ENCODE peak calls at places on chromosomes 6 and 20, in ten cellular contexts. D, P, Y, H, A, B, W, I, G and N are unnamed samples.

GRCh38 chr6:5695260-5696245 is 311.2 kb downstream of the NRN1 start:
- DNase-seq in D (no peak), P (peak; percentile 84), Y (peak; percentile 56), H (peak; percentile 19), A (no peak), B (no peak), W (peak; percentile 89), I (peak; percentile 41), G (no peak), N (peak; percentile 8)

GRCh38 chr6:111657146-111657545 is 51.5 kb upstream of the TRAF3IP2 start:
- DNase-seq in D (no peak), P (peak; percentile 51), Y (no peak), H (no peak), A (no peak), B (no peak), W (peak; percentile 48), I (peak; percentile 67), G (no peak), N (no peak)

GRCh38 chr6:158358450-158359077 is 46.3 kb downstream of the TULP4 start:
- DNase-seq in D (peak; percentile 87), P (no peak), Y (no peak), H (no peak), A (no peak), B (no peak), W (no peak), I (no peak), G (no peak), N (no peak)

GRCh38 chr6:684831-685636 is 7.9 kb downstream of the EXOC2 start:
- DNase-seq in D (no peak), P (peak; percentile 23), Y (peak; percentile 25), H (no peak), A (no peak), B (no peak), W (no peak), I (peak; percentile 33), G (no peak), N (no peak)

GRCh38 chr6:30200551-30201281 is 12.5 kb downstream of the TRIM26 start:
- DNase-seq in D (no peak), P (no peak), Y (peak; percentile 77), H (peak; percentile 78), A (no peak), B (no peak), W (no peak), I (no peak), G (no peak), N (no peak)

GRCh38 chr6:145756170-145756662 is 20.9 kb upstream of the EPM2A start:
- DNase-seq in D (no peak), P (no peak), Y (no peak), H (no peak), A (peak; percentile 45), B (peak; percentile 36), W (peak; percentile 87), I (peak; percentile 26), G (no peak), N (peak; percentile 43)

GRCh38 chr6:97705568-97705967 is 422.6 kb upstream of the MMS22L start:
- DNase-seq in D (no peak), P (no peak), Y (peak; percentile 61), H (peak; percentile 7), A (no peak), B (no peak), W (no peak), I (no peak), G (no peak), N (no peak)

GRCh38 chr6:1535295-1535694 is 74.4 kb upstream of the FOXC1 start:
- DNase-seq in D (no peak), P (no peak), Y (no peak), H (no peak), A (no peak), B (no peak), W (no peak), I (peak; percentile 26), G (no peak), N (no peak)

GRCh38 chr6:46676604-46677313 is 10.9 kb upstream of the TDRD6 start:
- DNase-seq in D (no peak), P (no peak), Y (peak; percentile 82), H (peak; percentile 34), A (no peak), B (no peak), W (no peak), I (no peak), G (no peak), N (no peak)

GRCh38 chr6:56226946-56227879 is 20.2 kb downstream of the COL21A1 start:
- DNase-seq in D (no peak), P (no peak), Y (no peak), H (no peak), A (no peak), B (no peak), W (peak; percentile 87), I (no peak), G (no peak), N (no peak)

GRCh38 chr6:38730136-38730862 is 15.2 kb downstream of the DNAH8 start:
- DNase-seq in D (peak; percentile 78), P (no peak), Y (no peak), H (no peak), A (no peak), B (no peak), W (no peak), I (no peak), G (no peak), N (no peak)

GRCh38 chr20:63626424-63627128 is at the start of gene GMEB2:
- DNase-seq in D (no peak), P (no peak), Y (peak; percentile 90), H (peak; percentile 87), A (peak; percentile 69), B (peak; percentile 93), W (peak; percentile 34), I (peak; percentile 95), G (peak; percentile 96), N (no peak)

GRCh38 chr20:62350098-62350628 is 16.9 kb downstream of the LAMA5 start:
- DNase-seq in D (no peak), P (peak; percentile 74), Y (no peak), H (no peak), A (no peak), B (peak; percentile 63), W (no peak), I (peak; percentile 95), G (no peak), N (no peak)

GRCh38 chr20:58889334-58890072 is 37.0 kb downstream of the GNAS start:
- DNase-seq in D (no peak), P (no peak), Y (no peak), H (peak; percentile 34), A (no peak), B (peak; percentile 61), W (no peak), I (no peak), G (no peak), N (no peak)